ENCODE peak calls at places on chromosomes 12 and 14, in nine cellular contexts. K is sigmoid colon, T is upper lobe of left lung, N is stomach, Y is ovary, O is tibial nerve, Z is H1, F is HepG2, Q is transverse colon. P is an unnamed sample.

GRCh38 chr12:6074979-6075585 is 49.4 kb downstream of the VWF start:
- DNase-seq in O (no peak), N (peak; percentile 33), Z (no peak), Q (peak; percentile 36), K (no peak), F (no peak), Y (no peak), T (peak; percentile 74), P (no peak)

GRCh38 chr12:10607885-10608458 is 5.4 kb downstream of the MAGOHB start:
- DNase-seq in K (no peak), F (no peak), N (no peak), Z (no peak), O (no peak), Q (no peak), Y (no peak), T (no peak), P (no peak)

GRCh38 chr14:74577247-74577947 is 34.6 kb downstream of the LTBP2 start:
- DNase-seq in Y (no peak), F (no peak), Z (no peak), T (no peak), N (no peak), Q (no peak), O (no peak), K (peak; percentile 84), P (no peak)

GRCh38 chr14:75577090-75577489 is 1.3 kb upstream of the FLVCR2 start:
- DNase-seq in F (no peak), T (no peak), K (peak; percentile 20), O (no peak), Q (no peak), N (no peak), Y (no peak), Z (no peak), P (no peak)

GRCh38 chr14:75875958-75876357 is 105.8 kb downstream of the TGFB3 start:
- DNase-seq in F (no peak), K (no peak), N (no peak), T (no peak), O (no peak), Y (no peak), Z (no peak), Q (no peak), P (no peak)

GRCh38 chr12:5953835-5954586 is 9.0 kb upstream of the ANO2 start:
- DNase-seq in Q (no peak), K (no peak), O (no peak), N (no peak), T (no peak), Y (no peak), Z (no peak), F (no peak), P (no peak)

GRCh38 chr12:31578632-31579031 is 12.3 kb downstream of the DENND5B start:
- DNase-seq in Q (no peak), Z (no peak), O (no peak), T (no peak), K (no peak), N (no peak), Y (no peak), F (no peak), P (no peak)

GRCh38 chr12:19194963-19195362 is 65.4 kb downstream of the PLEKHA5 start:
- DNase-seq in N (no peak), Q (no peak), F (no peak), T (no peak), K (no peak), O (no peak), Z (no peak), Y (no peak), P (no peak)

GRCh38 chr12:97939141-97939540 is 476.5 kb downstream of the RMST start:
- DNase-seq in K (no peak), Q (no peak), Z (no peak), F (no peak), N (no peak), T (no peak), O (no peak), Y (no peak), P (no peak)

GRCh38 chr12:10901427-10901826 is 7.9 kb downstream of the TAS2R13 start:
- DNase-seq in T (no peak), Z (no peak), K (no peak), O (no peak), Q (no peak), Y (no peak), N (no peak), F (peak; percentile 34), P (no peak)

DNA sequence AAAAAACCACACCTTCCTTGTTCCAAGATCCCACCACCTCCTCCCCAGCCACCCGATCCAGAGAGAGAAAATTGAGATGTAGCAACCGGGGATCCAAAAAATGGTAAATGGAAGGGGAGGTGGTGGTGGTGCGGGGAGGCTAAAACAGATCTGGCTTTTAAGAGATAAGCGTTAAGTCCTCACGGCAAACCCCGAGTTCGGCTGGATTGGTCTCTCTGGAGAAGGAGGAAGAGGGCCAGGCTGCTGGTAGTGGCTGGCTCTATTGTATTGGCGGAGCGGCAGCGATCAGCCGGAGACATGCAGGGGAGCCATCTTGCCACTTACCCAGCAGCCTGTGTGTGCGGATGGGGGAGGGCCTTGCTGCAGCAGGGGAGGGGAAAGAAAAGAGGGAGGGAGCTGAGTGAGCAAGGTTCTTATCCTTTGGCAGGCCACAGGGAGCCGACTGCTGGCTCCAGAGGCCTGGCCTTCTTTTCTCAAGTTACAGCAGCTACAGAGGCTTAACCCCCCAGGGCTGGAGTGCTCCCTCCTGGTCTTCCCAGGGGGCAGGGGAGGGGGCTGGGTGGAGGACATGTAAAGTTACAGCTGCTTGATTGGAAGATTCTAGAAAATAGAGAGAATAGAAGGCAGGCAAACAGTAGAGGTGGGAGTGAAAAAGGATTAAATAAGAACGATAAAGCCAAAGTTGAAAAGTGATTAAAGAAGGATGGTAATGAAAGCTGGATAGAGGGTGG is 14.1 kb upstream of the CDH24 start:
- DNase-seq in K (peak; percentile 95), T (peak; percentile 88), N (peak; percentile 82), O (peak; percentile 65), F (peak; percentile 94), Q (peak; percentile 85), Y (peak; percentile 85), Z (peak; percentile 83), P (peak; percentile 87)
- TF ChIP-seq POLR2A in K (peak; percentile 28), T (no peak), N (peak; percentile 45), O (peak; percentile 51), F (peak; percentile 97), Q (peak; percentile 36), Y (no peak), Z (peak; percentile 66), P (no peak)

GRCh38 chr14:34208532-34208931 is 253.5 kb downstream of the SPTSSA start:
- DNase-seq in Z (no peak), K (no peak), F (no peak), O (no peak), N (no peak), T (no peak), Q (no peak), Y (no peak), P (no peak)
- H3K4me1 ChIP-seq in Z (no peaks in the 10 kb centered on the region), K (no peaks in the 10 kb centered on the region), F (no peaks in the 10 kb centered on the region), O (no peaks in the 10 kb centered on the region), N (no peaks in the 10 kb centered on the region), T (no peaks in the 10 kb centered on the region), Q (no peaks in the 10 kb centered on the region), Y (no peaks in the 10 kb centered on the region), P (peaks cover 16% of the 10 kb centered on the region)

GRCh38 chr12:89856431-89856830 is 147.8 kb upstream of the ATP2B1 start:
- DNase-seq in K (no peak), Q (no peak), T (no peak), O (no peak), N (no peak), Z (no peak), F (no peak), Y (no peak), P (no peak)
- TF ChIP-seq EP300 in K (no peak), Q (no peak), T (no peak), O (no peak), N (no peak), Z (no peak), F (no peak), Y (no peak), P (no peak)

DNA sequence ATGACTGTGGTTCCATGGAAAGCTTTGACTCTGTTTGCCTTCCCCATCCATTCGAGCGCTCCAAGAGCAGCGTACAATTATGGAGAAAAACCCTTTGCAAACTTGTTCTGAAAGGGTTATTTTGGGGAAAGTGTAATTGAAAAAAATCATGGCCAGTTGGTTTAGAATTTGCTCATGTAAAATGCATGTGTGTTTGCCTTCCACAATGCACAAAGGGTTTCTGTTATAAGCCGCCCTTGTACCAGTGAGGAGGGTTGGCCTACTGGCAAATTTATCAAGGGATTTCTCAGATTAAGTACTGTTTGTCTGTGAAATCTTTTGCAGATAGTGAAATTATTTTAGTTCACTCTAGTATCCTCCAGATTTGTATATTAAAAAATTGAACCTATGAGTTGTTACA is 62.7 kb upstream of the PELI2 start:
- DNase-seq in F (no peak), Y (no peak), K (no peak), O (no peak), N (no peak), Q (no peak), T (no peak), Z (no peak), P (no peak)
- TF ChIP-seq POLR2A in F (no peak), Y (no peak), K (no peak), O (no peak), N (no peak), Q (no peak), T (no peak), Z (no peak), P (no peak)

GRCh38 chr12:122102331-122102730 is 23.8 kb downstream of the MLXIP start:
- DNase-seq in F (no peak), T (no peak), O (no peak), N (no peak), Z (no peak), Y (no peak), Q (no peak), K (peak; percentile 72), P (no peak)

GRCh38 chr12:122106891-122107660 is 28.5 kb downstream of the MLXIP start:
- DNase-seq in Q (peak; percentile 81), K (peak; percentile 71), Z (no peak), F (no peak), Y (no peak), T (peak; percentile 91), N (peak; percentile 88), O (no peak), P (peak; percentile 40)

GRCh38 chr12:122099856-122100255 is 21.3 kb downstream of the MLXIP start:
- DNase-seq in F (no peak), Y (no peak), Z (no peak), N (no peak), O (no peak), T (no peak), Q (no peak), K (no peak), P (peak; percentile 21)

GRCh38 chr12:122100568-122100967 is 22.0 kb downstream of the MLXIP start:
- DNase-seq in O (no peak), F (no peak), K (no peak), T (no peak), N (no peak), Q (no peak), Z (no peak), Y (no peak), P (no peak)

GRCh38 chr12:122104844-122105243 is 26.3 kb downstream of the MLXIP start:
- DNase-seq in N (no peak), Q (peak; percentile 32), Y (no peak), Z (no peak), F (no peak), T (no peak), O (no peak), K (peak; percentile 49), P (peak; percentile 42)
- H3K4me1 ChIP-seq in N (peaks cover 52% of the 10 kb centered on the region), Q (peaks cover 92% of the 10 kb centered on the region), Y (peaks cover 23% of the 10 kb centered on the region), Z (no peaks in the 10 kb centered on the region), F (peaks cover 26% of the 10 kb centered on the region), T (peaks cover 54% of the 10 kb centered on the region), O (peaks cover 7% of the 10 kb centered on the region), K (peaks cover 90% of the 10 kb centered on the region), P (peaks cover 44% of the 10 kb centered on the region)

P was measured in suprapubic skin.